ENCODE peak calls at places on chromosomes 11 and 22, in ten cellular contexts. One of them, this sample, is unnamed.

GRCh38 chr11:116990061-116990473 is 108.2 kb downstream of the SIK3 start:
- ATAC-seq in natural killer cell: no peak
- ATAC-seq in omental fat pad: peak
- ATAC-seq in activated CD8-positive, alpha-beta T cell treated with anti-CD3 and anti-CD28 coated beads for 36 hours: no peak
- ATAC-seq in sciatic nerve: peak
- ATAC-seq in pancreas: peak
- ATAC-seq in psoas muscle: peak
- ATAC-seq in activated T-cell treated with anti-CD3 and anti-CD28 coated beads, Interleukin-2, amount 50 U/mL, for 72 hours: no peak
- ATAC-seq in A549: peak
- ATAC-seq in CD8-positive, alpha-beta T cell: no peak
- ATAC-seq in this sample: peak

GRCh38 chr22:19478466-19479357 is at the start of gene UFD1:
- ATAC-seq in omental fat pad: peak
- ATAC-seq in activated T-cell treated with anti-CD3 and anti-CD28 coated beads, Interleukin-2, amount 50 U/mL, for 72 hours: peak
- ATAC-seq in natural killer cell: peak
- ATAC-seq in A549: peak
- ATAC-seq in psoas muscle: peak
- ATAC-seq in CD8-positive, alpha-beta T cell: peak
- ATAC-seq in pancreas: peak
- ATAC-seq in sciatic nerve: peak
- ATAC-seq in activated CD8-positive, alpha-beta T cell treated with anti-CD3 and anti-CD28 coated beads for 36 hours: peak
- ATAC-seq in this sample: peak

GRCh38 chr22:48887394-48888332 is 940.0 kb downstream of the BRD1 start:
- ATAC-seq in pancreas: no peak
- ATAC-seq in A549: no peak
- ATAC-seq in activated T-cell treated with anti-CD3 and anti-CD28 coated beads, Interleukin-2, amount 50 U/mL, for 72 hours: no peak
- ATAC-seq in omental fat pad: no peak
- ATAC-seq in sciatic nerve: no peak
- ATAC-seq in CD8-positive, alpha-beta T cell: no peak
- ATAC-seq in natural killer cell: no peak
- ATAC-seq in activated CD8-positive, alpha-beta T cell treated with anti-CD3 and anti-CD28 coated beads for 36 hours: no peak
- ATAC-seq in psoas muscle: no peak
- ATAC-seq in this sample: no peak

GRCh38 chr22:37032535-37033460 is 13.3 kb downstream of the MPST start:
- ATAC-seq in sciatic nerve: peak
- ATAC-seq in natural killer cell: no peak
- ATAC-seq in activated T-cell treated with anti-CD3 and anti-CD28 coated beads, Interleukin-2, amount 50 U/mL, for 72 hours: no peak
- ATAC-seq in psoas muscle: no peak
- ATAC-seq in CD8-positive, alpha-beta T cell: no peak
- ATAC-seq in activated CD8-positive, alpha-beta T cell treated with anti-CD3 and anti-CD28 coated beads for 36 hours: no peak
- ATAC-seq in A549: peak
- ATAC-seq in pancreas: peak
- ATAC-seq in omental fat pad: peak
- ATAC-seq in this sample: peak

GRCh38 chr11:130513132-130513531 is 64.7 kb downstream of the ADAMTS15 start:
- ATAC-seq in natural killer cell: no peak
- ATAC-seq in CD8-positive, alpha-beta T cell: no peak
- ATAC-seq in psoas muscle: peak
- ATAC-seq in pancreas: no peak
- ATAC-seq in activated T-cell treated with anti-CD3 and anti-CD28 coated beads, Interleukin-2, amount 50 U/mL, for 72 hours: no peak
- ATAC-seq in sciatic nerve: peak
- ATAC-seq in A549: no peak
- ATAC-seq in activated CD8-positive, alpha-beta T cell treated with anti-CD3 and anti-CD28 coated beads for 36 hours: no peak
- ATAC-seq in omental fat pad: peak
- ATAC-seq in this sample: peak

GRCh38 chr22:30470655-30471054 is 1.2 kb downstream of the SEC14L3 start:
- ATAC-seq in pancreas: no peak
- ATAC-seq in activated T-cell treated with anti-CD3 and anti-CD28 coated beads, Interleukin-2, amount 50 U/mL, for 72 hours: no peak
- ATAC-seq in sciatic nerve: no peak
- ATAC-seq in psoas muscle: no peak
- ATAC-seq in CD8-positive, alpha-beta T cell: no peak
- ATAC-seq in activated CD8-positive, alpha-beta T cell treated with anti-CD3 and anti-CD28 coated beads for 36 hours: no peak
- ATAC-seq in natural killer cell: no peak
- ATAC-seq in A549: no peak
- ATAC-seq in omental fat pad: no peak
- ATAC-seq in this sample: no peak

GRCh38 chr22:48703265-48703941 is 1124.3 kb downstream of the BRD1 start:
- ATAC-seq in CD8-positive, alpha-beta T cell: no peak
- ATAC-seq in activated CD8-positive, alpha-beta T cell treated with anti-CD3 and anti-CD28 coated beads for 36 hours: no peak
- ATAC-seq in A549: no peak
- ATAC-seq in natural killer cell: no peak
- ATAC-seq in sciatic nerve: peak
- ATAC-seq in omental fat pad: no peak
- ATAC-seq in psoas muscle: no peak
- ATAC-seq in activated T-cell treated with anti-CD3 and anti-CD28 coated beads, Interleukin-2, amount 50 U/mL, for 72 hours: no peak
- ATAC-seq in pancreas: no peak
- ATAC-seq in this sample: no peak

GRCh38 chr11:69377029-69377952 is 83.3 kb downstream of the MYEOV start:
- ATAC-seq in omental fat pad: no peak
- ATAC-seq in activated T-cell treated with anti-CD3 and anti-CD28 coated beads, Interleukin-2, amount 50 U/mL, for 72 hours: no peak
- ATAC-seq in CD8-positive, alpha-beta T cell: no peak
- ATAC-seq in sciatic nerve: peak
- ATAC-seq in pancreas: no peak
- ATAC-seq in natural killer cell: no peak
- ATAC-seq in A549: no peak
- ATAC-seq in psoas muscle: no peak
- ATAC-seq in activated CD8-positive, alpha-beta T cell treated with anti-CD3 and anti-CD28 coated beads for 36 hours: no peak
- ATAC-seq in this sample: peak

GRCh38 chr22:31344369-31345330 is 1.5 kb downstream of the PATZ1 start:
- ATAC-seq in CD8-positive, alpha-beta T cell: no peak
- ATAC-seq in sciatic nerve: peak
- ATAC-seq in pancreas: peak
- ATAC-seq in A549: no peak
- ATAC-seq in psoas muscle: peak
- ATAC-seq in activated CD8-positive, alpha-beta T cell treated with anti-CD3 and anti-CD28 coated beads for 36 hours: no peak
- ATAC-seq in omental fat pad: no peak
- ATAC-seq in natural killer cell: no peak
- ATAC-seq in activated T-cell treated with anti-CD3 and anti-CD28 coated beads, Interleukin-2, amount 50 U/mL, for 72 hours: no peak
- ATAC-seq in this sample: peak

GRCh38 chr22:32695451-32695891 is 106.0 kb upstream of the TIMP3 start:
- ATAC-seq in activated CD8-positive, alpha-beta T cell treated with anti-CD3 and anti-CD28 coated beads for 36 hours: no peak
- ATAC-seq in omental fat pad: no peak
- ATAC-seq in A549: peak
- ATAC-seq in sciatic nerve: no peak
- ATAC-seq in CD8-positive, alpha-beta T cell: no peak
- ATAC-seq in psoas muscle: no peak
- ATAC-seq in activated T-cell treated with anti-CD3 and anti-CD28 coated beads, Interleukin-2, amount 50 U/mL, for 72 hours: no peak
- ATAC-seq in pancreas: no peak
- ATAC-seq in natural killer cell: no peak
- ATAC-seq in this sample: peak

GRCh38 chr11:104836711-104837110 is 61.5 kb downstream of the CASP12 start:
- ATAC-seq in psoas muscle: no peak
- ATAC-seq in activated T-cell treated with anti-CD3 and anti-CD28 coated beads, Interleukin-2, amount 50 U/mL, for 72 hours: no peak
- ATAC-seq in A549: no peak
- ATAC-seq in pancreas: no peak
- ATAC-seq in CD8-positive, alpha-beta T cell: no peak
- ATAC-seq in sciatic nerve: peak
- ATAC-seq in omental fat pad: no peak
- ATAC-seq in activated CD8-positive, alpha-beta T cell treated with anti-CD3 and anti-CD28 coated beads for 36 hours: no peak
- ATAC-seq in natural killer cell: no peak
- ATAC-seq in this sample: no peak

GRCh38 chr22:23119492-23120414 is 22.0 kb downstream of the RSPH14 start:
- ATAC-seq in pancreas: no peak
- ATAC-seq in natural killer cell: peak
- ATAC-seq in A549: no peak
- ATAC-seq in activated T-cell treated with anti-CD3 and anti-CD28 coated beads, Interleukin-2, amount 50 U/mL, for 72 hours: peak
- ATAC-seq in psoas muscle: no peak
- ATAC-seq in sciatic nerve: no peak
- ATAC-seq in omental fat pad: no peak
- ATAC-seq in CD8-positive, alpha-beta T cell: peak
- ATAC-seq in activated CD8-positive, alpha-beta T cell treated with anti-CD3 and anti-CD28 coated beads for 36 hours: peak
- ATAC-seq in this sample: no peak

GRCh38 chr22:29225422-29226090 is 19.9 kb downstream of the EMID1 start:
- ATAC-seq in psoas muscle: peak
- ATAC-seq in natural killer cell: no peak
- ATAC-seq in CD8-positive, alpha-beta T cell: no peak
- ATAC-seq in omental fat pad: peak
- ATAC-seq in A549: peak
- ATAC-seq in activated CD8-positive, alpha-beta T cell treated with anti-CD3 and anti-CD28 coated beads for 36 hours: no peak
- ATAC-seq in activated T-cell treated with anti-CD3 and anti-CD28 coated beads, Interleukin-2, amount 50 U/mL, for 72 hours: no peak
- ATAC-seq in pancreas: peak
- ATAC-seq in sciatic nerve: peak
- ATAC-seq in this sample: peak

GRCh38 chr11:102831709-102832492 is 11.5 kb downstream of the MMP3 start:
- ATAC-seq in psoas muscle: no peak
- ATAC-seq in activated T-cell treated with anti-CD3 and anti-CD28 coated beads, Interleukin-2, amount 50 U/mL, for 72 hours: no peak
- ATAC-seq in activated CD8-positive, alpha-beta T cell treated with anti-CD3 and anti-CD28 coated beads for 36 hours: no peak
- ATAC-seq in pancreas: no peak
- ATAC-seq in sciatic nerve: peak
- ATAC-seq in natural killer cell: no peak
- ATAC-seq in CD8-positive, alpha-beta T cell: no peak
- ATAC-seq in A549: no peak
- ATAC-seq in omental fat pad: no peak
- ATAC-seq in this sample: no peak

GRCh38 chr11:131370901-131371790 is 731 bp downstream of the NTM start:
- ATAC-seq in sciatic nerve: peak
- ATAC-seq in pancreas: peak
- ATAC-seq in A549: no peak
- ATAC-seq in activated CD8-positive, alpha-beta T cell treated with anti-CD3 and anti-CD28 coated beads for 36 hours: no peak
- ATAC-seq in natural killer cell: no peak
- ATAC-seq in omental fat pad: no peak
- ATAC-seq in activated T-cell treated with anti-CD3 and anti-CD28 coated beads, Interleukin-2, amount 50 U/mL, for 72 hours: no peak
- ATAC-seq in CD8-positive, alpha-beta T cell: no peak
- ATAC-seq in psoas muscle: no peak
- ATAC-seq in this sample: no peak

GRCh38 chr11:102654761-102655160 is 29.6 kb upstream of the MMP20 start:
- ATAC-seq in psoas muscle: no peak
- ATAC-seq in omental fat pad: no peak
- ATAC-seq in sciatic nerve: no peak
- ATAC-seq in pancreas: no peak
- ATAC-seq in A549: no peak
- ATAC-seq in activated T-cell treated with anti-CD3 and anti-CD28 coated beads, Interleukin-2, amount 50 U/mL, for 72 hours: no peak
- ATAC-seq in activated CD8-positive, alpha-beta T cell treated with anti-CD3 and anti-CD28 coated beads for 36 hours: no peak
- ATAC-seq in CD8-positive, alpha-beta T cell: no peak
- ATAC-seq in natural killer cell: no peak
- ATAC-seq in this sample: no peak

GRCh38 chr22:25777870-25778269 is 35.9 kb downstream of the MYO18B start:
- ATAC-seq in natural killer cell: no peak
- ATAC-seq in sciatic nerve: no peak
- ATAC-seq in omental fat pad: no peak
- ATAC-seq in CD8-positive, alpha-beta T cell: no peak
- ATAC-seq in pancreas: no peak
- ATAC-seq in A549: peak
- ATAC-seq in psoas muscle: no peak
- ATAC-seq in activated T-cell treated with anti-CD3 and anti-CD28 coated beads, Interleukin-2, amount 50 U/mL, for 72 hours: no peak
- ATAC-seq in activated CD8-positive, alpha-beta T cell treated with anti-CD3 and anti-CD28 coated beads for 36 hours: no peak
- ATAC-seq in this sample: peak

GRCh38 chr22:18031670-18032454 is 7.5 kb upstream of the MICAL3 start:
- ATAC-seq in omental fat pad: peak
- ATAC-seq in A549: peak
- ATAC-seq in pancreas: peak
- ATAC-seq in natural killer cell: no peak
- ATAC-seq in activated CD8-positive, alpha-beta T cell treated with anti-CD3 and anti-CD28 coated beads for 36 hours: no peak
- ATAC-seq in sciatic nerve: no peak
- ATAC-seq in psoas muscle: peak
- ATAC-seq in activated T-cell treated with anti-CD3 and anti-CD28 coated beads, Interleukin-2, amount 50 U/mL, for 72 hours: no peak
- ATAC-seq in CD8-positive, alpha-beta T cell: no peak
- ATAC-seq in this sample: peak

GRCh38 chr11:70467196-70468085 is 69.1 kb downstream of the CTTN start:
- ATAC-seq in CD8-positive, alpha-beta T cell: no peak
- ATAC-seq in psoas muscle: peak
- ATAC-seq in sciatic nerve: peak
- ATAC-seq in A549: peak
- ATAC-seq in natural killer cell: peak
- ATAC-seq in omental fat pad: no peak
- ATAC-seq in activated T-cell treated with anti-CD3 and anti-CD28 coated beads, Interleukin-2, amount 50 U/mL, for 72 hours: no peak
- ATAC-seq in pancreas: peak
- ATAC-seq in activated CD8-positive, alpha-beta T cell treated with anti-CD3 and anti-CD28 coated beads for 36 hours: peak
- ATAC-seq in this sample: no peak

GRCh38 chr11:7672960-7673723 is at the start of gene CYB5R2:
- ATAC-seq in activated T-cell treated with anti-CD3 and anti-CD28 coated beads, Interleukin-2, amount 50 U/mL, for 72 hours: peak
- ATAC-seq in A549: peak
- ATAC-seq in CD8-positive, alpha-beta T cell: no peak
- ATAC-seq in psoas muscle: peak
- ATAC-seq in omental fat pad: peak
- ATAC-seq in activated CD8-positive, alpha-beta T cell treated with anti-CD3 and anti-CD28 coated beads for 36 hours: peak
- ATAC-seq in natural killer cell: peak
- ATAC-seq in pancreas: peak
- ATAC-seq in sciatic nerve: peak
- ATAC-seq in this sample: peak

GRCh38 chr11:2961080-2961479 is 31.0 kb downstream of the NAP1L4 start:
- ATAC-seq in omental fat pad: no peak
- ATAC-seq in CD8-positive, alpha-beta T cell: no peak
- ATAC-seq in pancreas: no peak
- ATAC-seq in activated CD8-positive, alpha-beta T cell treated with anti-CD3 and anti-CD28 coated beads for 36 hours: no peak
- ATAC-seq in psoas muscle: no peak
- ATAC-seq in activated T-cell treated with anti-CD3 and anti-CD28 coated beads, Interleukin-2, amount 50 U/mL, for 72 hours: no peak
- ATAC-seq in natural killer cell: no peak
- ATAC-seq in A549: no peak
- ATAC-seq in sciatic nerve: no peak
- ATAC-seq in this sample: no peak

GRCh38 chr11:125062196-125062930 is 742 bp upstream of the SLC37A2 start:
- ATAC-seq in omental fat pad: peak
- ATAC-seq in A549: peak
- ATAC-seq in activated T-cell treated with anti-CD3 and anti-CD28 coated beads, Interleukin-2, amount 50 U/mL, for 72 hours: peak
- ATAC-seq in CD8-positive, alpha-beta T cell: no peak
- ATAC-seq in psoas muscle: peak
- ATAC-seq in natural killer cell: no peak
- ATAC-seq in activated CD8-positive, alpha-beta T cell treated with anti-CD3 and anti-CD28 coated beads for 36 hours: peak
- ATAC-seq in pancreas: peak
- ATAC-seq in sciatic nerve: peak
- ATAC-seq in this sample: no peak

GRCh38 chr11:119228535-119229302 is 22.6 kb downstream of the CBL start:
- ATAC-seq in natural killer cell: peak
- ATAC-seq in sciatic nerve: no peak
- ATAC-seq in activated CD8-positive, alpha-beta T cell treated with anti-CD3 and anti-CD28 coated beads for 36 hours: no peak
- ATAC-seq in psoas muscle: no peak
- ATAC-seq in activated T-cell treated with anti-CD3 and anti-CD28 coated beads, Interleukin-2, amount 50 U/mL, for 72 hours: no peak
- ATAC-seq in CD8-positive, alpha-beta T cell: no peak
- ATAC-seq in A549: no peak
- ATAC-seq in pancreas: no peak
- ATAC-seq in omental fat pad: no peak
- ATAC-seq in this sample: no peak